ENCODE peak calls at places on chromosome 9, in eight cellular contexts. Q, U, R, L, D, N, Y and T are unnamed samples.

GRCh38 chr9:93345630-93346239 is 105.8 kb upstream of the FAM120A start:
- DNase-seq in N (no peak), R (no peak), L (no peak), U (no peak), Q (no peak), Y (no peak), D (no peak), T (no peak)

GRCh38 chr9:90991953-90992352 is 190.3 kb downstream of the SYK start:
- DNase-seq in R (no peak), Q (no peak), Y (no peak), U (no peak), D (no peak), N (no peak), L (no peak), T (no peak)

GRCh38 chr9:14775917-14776316 is 53.4 kb upstream of the CER1 start:
- DNase-seq in U (no peak), R (no peak), N (no peak), L (no peak), D (no peak), Q (no peak), Y (no peak), T (no peak)

GRCh38 chr9:138042146-138042545 is 164.6 kb downstream of the CACNA1B start:
- DNase-seq in U (no peak), N (no peak), D (no peak), Q (no peak), Y (no peak), R (no peak), L (no peak), T (no peak)

GRCh38 chr9:127131871-127132270 is 9.4 kb upstream of the ANGPTL2 start:
- DNase-seq in Q (no peak), R (no peak), L (no peak), N (no peak), Y (peak), U (no peak), D (peak), T (no peak)

GRCh38 chr9:122222741-122223140 is 6.0 kb downstream of the LHX6 start:
- DNase-seq in N (no peak), Q (no peak), R (peak), U (no peak), D (no peak), Y (no peak), L (no peak), T (no peak)

GRCh38 chr9:105243935-105244273 is 547 bp upstream of the SLC44A1 start:
- DNase-seq in Y (no peak), R (no peak), Q (no peak), U (no peak), L (no peak), N (no peak), D (no peak), T (no peak)

GRCh38 chr9:136438909-136439549 is 616 bp downstream of the INPP5E start:
- DNase-seq in L (peak), D (peak), N (peak), U (peak), R (peak), Y (peak), Q (peak), T (peak)

GRCh38 chr9:96047741-96048115 is 172.2 kb downstream of the ERCC6L2 start:
- DNase-seq in U (no peak), L (no peak), N (peak), R (no peak), D (no peak), Q (no peak), Y (no peak), T (no peak)

GRCh38 chr9:93084471-93084881 is 11.5 kb upstream of the CARD19 start:
- DNase-seq in Q (no peak), L (no peak), R (no peak), D (no peak), U (no peak), Y (no peak), N (no peak), T (no peak)